ENCODE peak calls at places on chromosomes 4 and X, in five cellular contexts. One of them, this sample, is unnamed.

GRCh38 chrX:7586126-7586525 is 256.8 kb upstream of the VCX start:
- DNase-seq in kidney epithelial cell: no peak
- DNase-seq in stomach: no peak
- DNase-seq in T-cell: no peak
- DNase-seq in NCI-H774: no peak
- DNase-seq in this sample: no peak

GRCh38 chr4:66906314-66906713 is 639.0 kb downstream of the CENPC start:
- DNase-seq in kidney epithelial cell: no peak
- DNase-seq in stomach: no peak
- DNase-seq in T-cell: no peak
- DNase-seq in NCI-H774: peak; percentile 2
- DNase-seq in this sample: no peak

GRCh38 chrX:98357146-98357545 is 1473.4 kb downstream of the RPA4 start:
- DNase-seq in kidney epithelial cell: no peak
- DNase-seq in stomach: no peak
- DNase-seq in T-cell: no peak
- DNase-seq in NCI-H774: no peak
- DNase-seq in this sample: no peak

GRCh38 chr4:121375262-121375661 is 5.6 kb downstream of the QRFPR start:
- DNase-seq in kidney epithelial cell: no peak
- DNase-seq in stomach: no peak
- DNase-seq in T-cell: no peak
- DNase-seq in NCI-H774: no peak
- DNase-seq in this sample: peak; percentile 74

GRCh38 chrX:118552501-118552900 is 56.9 kb downstream of the DOCK11 start:
- DNase-seq in kidney epithelial cell: no peak
- DNase-seq in stomach: no peak
- DNase-seq in T-cell: no peak
- DNase-seq in NCI-H774: no peak
- DNase-seq in this sample: peak; percentile 83

GRCh38 chrX:153778684-153779101 is 2.1 kb upstream of the SRPK3 start:
- DNase-seq in kidney epithelial cell: no peak
- DNase-seq in stomach: no peak
- DNase-seq in T-cell: no peak
- DNase-seq in NCI-H774: no peak
- DNase-seq in this sample: no peak

GRCh38 chr4:73621357-73621756 is 1.1 kb upstream of the RASSF6 start:
- DNase-seq in kidney epithelial cell: no peak
- DNase-seq in stomach: no peak
- DNase-seq in T-cell: no peak
- DNase-seq in NCI-H774: no peak
- DNase-seq in this sample: no peak

GRCh38 chrX:67724359-67725110 is 180.7 kb downstream of the AR start:
- DNase-seq in kidney epithelial cell: no peak
- DNase-seq in stomach: no peak
- DNase-seq in T-cell: no peak
- DNase-seq in NCI-H774: no peak
- DNase-seq in this sample: no peak

GRCh38 chr4:141759796-141760425 is 123.5 kb downstream of the IL15 start:
- DNase-seq in kidney epithelial cell: no peak
- DNase-seq in stomach: no peak
- DNase-seq in T-cell: no peak
- DNase-seq in NCI-H774: no peak
- DNase-seq in this sample: peak; percentile 59

GRCh38 chr4:74117024-74117534 is 18.1 kb upstream of the CXCL2 start:
- DNase-seq in kidney epithelial cell: peak; percentile 93
- DNase-seq in stomach: peak; percentile 77
- DNase-seq in T-cell: no peak
- DNase-seq in NCI-H774: peak; percentile 73
- DNase-seq in this sample: peak; percentile 92

GRCh38 chr4:65508169-65508568 is 162.1 kb downstream of the EPHA5 start:
- DNase-seq in kidney epithelial cell: peak; percentile 85
- DNase-seq in stomach: no peak
- DNase-seq in T-cell: no peak
- DNase-seq in NCI-H774: no peak
- DNase-seq in this sample: peak; percentile 94

GRCh38 chr4:3836802-3837601 is 70.8 kb downstream of the ADRA2C start:
- DNase-seq in kidney epithelial cell: no peak
- DNase-seq in stomach: no peak
- DNase-seq in T-cell: no peak
- DNase-seq in NCI-H774: no peak
- DNase-seq in this sample: no peak

GRCh38 chr4:173591760-173592159 is 61.7 kb upstream of the HAND2 start:
- DNase-seq in kidney epithelial cell: no peak
- DNase-seq in stomach: no peak
- DNase-seq in T-cell: no peak
- DNase-seq in NCI-H774: no peak
- DNase-seq in this sample: no peak

GRCh38 chrX:130084651-130085237 is 25.6 kb downstream of the ELF4 start:
- DNase-seq in kidney epithelial cell: no peak
- DNase-seq in stomach: no peak
- DNase-seq in T-cell: no peak
- DNase-seq in NCI-H774: no peak
- DNase-seq in this sample: no peak

GRCh38 chr4:2363056-2363719 is 55.3 kb downstream of the ZFYVE28 start:
- DNase-seq in kidney epithelial cell: no peak
- DNase-seq in stomach: peak; percentile 78
- DNase-seq in T-cell: no peak
- DNase-seq in NCI-H774: no peak
- DNase-seq in this sample: no peak

GRCh38 chr4:165761968-165762367 is 111.1 kb upstream of the TLL1 start:
- DNase-seq in kidney epithelial cell: peak; percentile 86
- DNase-seq in stomach: no peak
- DNase-seq in T-cell: no peak
- DNase-seq in NCI-H774: no peak
- DNase-seq in this sample: no peak

GRCh38 chrX:134161162-134161561 is 75.8 kb upstream of the CCDC160 start:
- DNase-seq in kidney epithelial cell: no peak
- DNase-seq in stomach: no peak
- DNase-seq in T-cell: no peak
- DNase-seq in NCI-H774: no peak
- DNase-seq in this sample: no peak